ENCODE peak calls at places on chromosomes 5 and 9, in nine cellular contexts. One of them, this sample, is unnamed.

GRCh38 chr9:133768859-133769510 is 30.8 kb upstream of the SARDH start:
- DNase-seq in stimulated activated CD8-positive, alpha-beta memory T cell treated with anti-CD3 and anti-CD28 coated beads, Interleukin-15, amount 100 ng/mL, for 48 hours: no peak
- DNase-seq in activated CD4-positive, alpha-beta T cell treated with anti-CD3 and anti-CD28 coated beads, Interleukin-2, amount 10 ng/mL, durations not matched to agents 24 days and 14 days: no peak
- DNase-seq in germinal center: no peak
- DNase-seq in GM03348: no peak
- DNase-seq in A172: no peak
- DNase-seq in amygdala: no peak
- DNase-seq in activated naive CD4-positive, alpha-beta T cell treated with anti-CD3 and anti-CD28 coated beads, Interleukin-2, amount 10 ng/mL, durations not matched to agents 7 days and 5 days: no peak
- DNase-seq in kidney tubule cell: no peak
- DNase-seq in this sample: no peak

GRCh38 chr5:14144586-14145355 is 1.6 kb downstream of the TRIO start:
- DNase-seq in stimulated activated CD8-positive, alpha-beta memory T cell treated with anti-CD3 and anti-CD28 coated beads, Interleukin-15, amount 100 ng/mL, for 48 hours: peak
- DNase-seq in activated CD4-positive, alpha-beta T cell treated with anti-CD3 and anti-CD28 coated beads, Interleukin-2, amount 10 ng/mL, durations not matched to agents 24 days and 14 days: peak
- DNase-seq in germinal center: peak
- DNase-seq in GM03348: peak
- DNase-seq in A172: peak
- DNase-seq in amygdala: peak
- DNase-seq in activated naive CD4-positive, alpha-beta T cell treated with anti-CD3 and anti-CD28 coated beads, Interleukin-2, amount 10 ng/mL, durations not matched to agents 7 days and 5 days: peak
- DNase-seq in kidney tubule cell: peak
- DNase-seq in this sample: peak

GRCh38 chr5:423626-424258 is 19.2 kb upstream of the EXOC3 start:
- DNase-seq in stimulated activated CD8-positive, alpha-beta memory T cell treated with anti-CD3 and anti-CD28 coated beads, Interleukin-15, amount 100 ng/mL, for 48 hours: no peak
- DNase-seq in activated CD4-positive, alpha-beta T cell treated with anti-CD3 and anti-CD28 coated beads, Interleukin-2, amount 10 ng/mL, durations not matched to agents 24 days and 14 days: no peak
- DNase-seq in germinal center: no peak
- DNase-seq in GM03348: no peak
- DNase-seq in A172: no peak
- DNase-seq in amygdala: no peak
- DNase-seq in activated naive CD4-positive, alpha-beta T cell treated with anti-CD3 and anti-CD28 coated beads, Interleukin-2, amount 10 ng/mL, durations not matched to agents 7 days and 5 days: no peak
- DNase-seq in kidney tubule cell: no peak
- DNase-seq in this sample: peak

GRCh38 chr9:123216387-123216786 is 52.0 kb downstream of the STRBP start:
- DNase-seq in stimulated activated CD8-positive, alpha-beta memory T cell treated with anti-CD3 and anti-CD28 coated beads, Interleukin-15, amount 100 ng/mL, for 48 hours: no peak
- DNase-seq in activated CD4-positive, alpha-beta T cell treated with anti-CD3 and anti-CD28 coated beads, Interleukin-2, amount 10 ng/mL, durations not matched to agents 24 days and 14 days: no peak
- DNase-seq in germinal center: no peak
- DNase-seq in GM03348: no peak
- DNase-seq in A172: no peak
- DNase-seq in amygdala: no peak
- DNase-seq in activated naive CD4-positive, alpha-beta T cell treated with anti-CD3 and anti-CD28 coated beads, Interleukin-2, amount 10 ng/mL, durations not matched to agents 7 days and 5 days: no peak
- DNase-seq in kidney tubule cell: no peak
- DNase-seq in this sample: no peak

GRCh38 chr5:57804007-57804444 is 321.4 kb upstream of the ACTBL2 start:
- DNase-seq in stimulated activated CD8-positive, alpha-beta memory T cell treated with anti-CD3 and anti-CD28 coated beads, Interleukin-15, amount 100 ng/mL, for 48 hours: no peak
- DNase-seq in activated CD4-positive, alpha-beta T cell treated with anti-CD3 and anti-CD28 coated beads, Interleukin-2, amount 10 ng/mL, durations not matched to agents 24 days and 14 days: no peak
- DNase-seq in germinal center: no peak
- DNase-seq in GM03348: peak
- DNase-seq in A172: peak
- DNase-seq in amygdala: no peak
- DNase-seq in activated naive CD4-positive, alpha-beta T cell treated with anti-CD3 and anti-CD28 coated beads, Interleukin-2, amount 10 ng/mL, durations not matched to agents 7 days and 5 days: no peak
- DNase-seq in kidney tubule cell: peak
- DNase-seq in this sample: peak

GRCh38 chr5:1059884-1060263 is 51.3 kb downstream of the NKD2 start:
- DNase-seq in stimulated activated CD8-positive, alpha-beta memory T cell treated with anti-CD3 and anti-CD28 coated beads, Interleukin-15, amount 100 ng/mL, for 48 hours: no peak
- DNase-seq in activated CD4-positive, alpha-beta T cell treated with anti-CD3 and anti-CD28 coated beads, Interleukin-2, amount 10 ng/mL, durations not matched to agents 24 days and 14 days: no peak
- DNase-seq in germinal center: no peak
- DNase-seq in GM03348: no peak
- DNase-seq in A172: no peak
- DNase-seq in amygdala: no peak
- DNase-seq in activated naive CD4-positive, alpha-beta T cell treated with anti-CD3 and anti-CD28 coated beads, Interleukin-2, amount 10 ng/mL, durations not matched to agents 7 days and 5 days: no peak
- DNase-seq in kidney tubule cell: no peak
- DNase-seq in this sample: no peak

GRCh38 chr9:19498015-19498414 is 89.2 kb downstream of the ACER2 start:
- DNase-seq in stimulated activated CD8-positive, alpha-beta memory T cell treated with anti-CD3 and anti-CD28 coated beads, Interleukin-15, amount 100 ng/mL, for 48 hours: no peak
- DNase-seq in activated CD4-positive, alpha-beta T cell treated with anti-CD3 and anti-CD28 coated beads, Interleukin-2, amount 10 ng/mL, durations not matched to agents 24 days and 14 days: no peak
- DNase-seq in germinal center: no peak
- DNase-seq in GM03348: peak
- DNase-seq in A172: no peak
- DNase-seq in amygdala: no peak
- DNase-seq in activated naive CD4-positive, alpha-beta T cell treated with anti-CD3 and anti-CD28 coated beads, Interleukin-2, amount 10 ng/mL, durations not matched to agents 7 days and 5 days: no peak
- DNase-seq in kidney tubule cell: peak
- DNase-seq in this sample: peak

GRCh38 chr9:125521462-125522327 is 185.3 kb downstream of the MAPKAP1 start:
- DNase-seq in stimulated activated CD8-positive, alpha-beta memory T cell treated with anti-CD3 and anti-CD28 coated beads, Interleukin-15, amount 100 ng/mL, for 48 hours: no peak
- DNase-seq in activated CD4-positive, alpha-beta T cell treated with anti-CD3 and anti-CD28 coated beads, Interleukin-2, amount 10 ng/mL, durations not matched to agents 24 days and 14 days: peak
- DNase-seq in germinal center: no peak
- DNase-seq in GM03348: peak
- DNase-seq in A172: peak
- DNase-seq in amygdala: no peak
- DNase-seq in activated naive CD4-positive, alpha-beta T cell treated with anti-CD3 and anti-CD28 coated beads, Interleukin-2, amount 10 ng/mL, durations not matched to agents 7 days and 5 days: peak
- DNase-seq in kidney tubule cell: peak
- DNase-seq in this sample: peak

GRCh38 chr9:97633859-97634485 is 351 bp downstream of the NCBP1 start:
- DNase-seq in stimulated activated CD8-positive, alpha-beta memory T cell treated with anti-CD3 and anti-CD28 coated beads, Interleukin-15, amount 100 ng/mL, for 48 hours: no peak
- DNase-seq in activated CD4-positive, alpha-beta T cell treated with anti-CD3 and anti-CD28 coated beads, Interleukin-2, amount 10 ng/mL, durations not matched to agents 24 days and 14 days: peak
- DNase-seq in germinal center: peak
- DNase-seq in GM03348: no peak
- DNase-seq in A172: peak
- DNase-seq in amygdala: no peak
- DNase-seq in activated naive CD4-positive, alpha-beta T cell treated with anti-CD3 and anti-CD28 coated beads, Interleukin-2, amount 10 ng/mL, durations not matched to agents 7 days and 5 days: no peak
- DNase-seq in kidney tubule cell: peak
- DNase-seq in this sample: no peak

GRCh38 chr9:21461377-21461776 is 20.7 kb downstream of the IFNE start:
- DNase-seq in stimulated activated CD8-positive, alpha-beta memory T cell treated with anti-CD3 and anti-CD28 coated beads, Interleukin-15, amount 100 ng/mL, for 48 hours: no peak
- DNase-seq in activated CD4-positive, alpha-beta T cell treated with anti-CD3 and anti-CD28 coated beads, Interleukin-2, amount 10 ng/mL, durations not matched to agents 24 days and 14 days: no peak
- DNase-seq in germinal center: no peak
- DNase-seq in GM03348: no peak
- DNase-seq in A172: no peak
- DNase-seq in amygdala: no peak
- DNase-seq in activated naive CD4-positive, alpha-beta T cell treated with anti-CD3 and anti-CD28 coated beads, Interleukin-2, amount 10 ng/mL, durations not matched to agents 7 days and 5 days: no peak
- DNase-seq in kidney tubule cell: no peak
- DNase-seq in this sample: no peak

GRCh38 chr5:134659456-134659855 is 10.9 kb downstream of the SEC24A start:
- DNase-seq in stimulated activated CD8-positive, alpha-beta memory T cell treated with anti-CD3 and anti-CD28 coated beads, Interleukin-15, amount 100 ng/mL, for 48 hours: no peak
- DNase-seq in activated CD4-positive, alpha-beta T cell treated with anti-CD3 and anti-CD28 coated beads, Interleukin-2, amount 10 ng/mL, durations not matched to agents 24 days and 14 days: no peak
- DNase-seq in germinal center: no peak
- DNase-seq in GM03348: no peak
- DNase-seq in A172: no peak
- DNase-seq in amygdala: no peak
- DNase-seq in activated naive CD4-positive, alpha-beta T cell treated with anti-CD3 and anti-CD28 coated beads, Interleukin-2, amount 10 ng/mL, durations not matched to agents 7 days and 5 days: no peak
- DNase-seq in kidney tubule cell: no peak
- DNase-seq in this sample: no peak

GRCh38 chr9:35962126-35962906 is 4.4 kb upstream of the OR2S2 start:
- DNase-seq in stimulated activated CD8-positive, alpha-beta memory T cell treated with anti-CD3 and anti-CD28 coated beads, Interleukin-15, amount 100 ng/mL, for 48 hours: no peak
- DNase-seq in activated CD4-positive, alpha-beta T cell treated with anti-CD3 and anti-CD28 coated beads, Interleukin-2, amount 10 ng/mL, durations not matched to agents 24 days and 14 days: no peak
- DNase-seq in germinal center: no peak
- DNase-seq in GM03348: peak
- DNase-seq in A172: peak
- DNase-seq in amygdala: no peak
- DNase-seq in activated naive CD4-positive, alpha-beta T cell treated with anti-CD3 and anti-CD28 coated beads, Interleukin-2, amount 10 ng/mL, durations not matched to agents 7 days and 5 days: no peak
- DNase-seq in kidney tubule cell: peak
- DNase-seq in this sample: peak

GRCh38 chr5:1004598-1005361 is 3.8 kb upstream of the NKD2 start:
- DNase-seq in stimulated activated CD8-positive, alpha-beta memory T cell treated with anti-CD3 and anti-CD28 coated beads, Interleukin-15, amount 100 ng/mL, for 48 hours: peak
- DNase-seq in activated CD4-positive, alpha-beta T cell treated with anti-CD3 and anti-CD28 coated beads, Interleukin-2, amount 10 ng/mL, durations not matched to agents 24 days and 14 days: peak
- DNase-seq in germinal center: no peak
- DNase-seq in GM03348: peak
- DNase-seq in A172: no peak
- DNase-seq in amygdala: no peak
- DNase-seq in activated naive CD4-positive, alpha-beta T cell treated with anti-CD3 and anti-CD28 coated beads, Interleukin-2, amount 10 ng/mL, durations not matched to agents 7 days and 5 days: peak
- DNase-seq in kidney tubule cell: peak
- DNase-seq in this sample: peak

GRCh38 chr9:94232428-94232827 is 26.7 kb upstream of the ZNF169 start:
- DNase-seq in stimulated activated CD8-positive, alpha-beta memory T cell treated with anti-CD3 and anti-CD28 coated beads, Interleukin-15, amount 100 ng/mL, for 48 hours: no peak
- DNase-seq in activated CD4-positive, alpha-beta T cell treated with anti-CD3 and anti-CD28 coated beads, Interleukin-2, amount 10 ng/mL, durations not matched to agents 24 days and 14 days: no peak
- DNase-seq in germinal center: no peak
- DNase-seq in GM03348: no peak
- DNase-seq in A172: no peak
- DNase-seq in amygdala: no peak
- DNase-seq in activated naive CD4-positive, alpha-beta T cell treated with anti-CD3 and anti-CD28 coated beads, Interleukin-2, amount 10 ng/mL, durations not matched to agents 7 days and 5 days: no peak
- DNase-seq in kidney tubule cell: no peak
- DNase-seq in this sample: no peak

GRCh38 chr5:141649056-141649688 is 2.0 kb downstream of the FCHSD1 start:
- DNase-seq in stimulated activated CD8-positive, alpha-beta memory T cell treated with anti-CD3 and anti-CD28 coated beads, Interleukin-15, amount 100 ng/mL, for 48 hours: no peak
- DNase-seq in activated CD4-positive, alpha-beta T cell treated with anti-CD3 and anti-CD28 coated beads, Interleukin-2, amount 10 ng/mL, durations not matched to agents 24 days and 14 days: no peak
- DNase-seq in germinal center: no peak
- DNase-seq in GM03348: no peak
- DNase-seq in A172: no peak
- DNase-seq in amygdala: no peak
- DNase-seq in activated naive CD4-positive, alpha-beta T cell treated with anti-CD3 and anti-CD28 coated beads, Interleukin-2, amount 10 ng/mL, durations not matched to agents 7 days and 5 days: peak
- DNase-seq in kidney tubule cell: no peak
- DNase-seq in this sample: no peak

GRCh38 chr9:122325124-122325523 is 45.7 kb upstream of the PTGS1 start:
- DNase-seq in stimulated activated CD8-positive, alpha-beta memory T cell treated with anti-CD3 and anti-CD28 coated beads, Interleukin-15, amount 100 ng/mL, for 48 hours: no peak
- DNase-seq in activated CD4-positive, alpha-beta T cell treated with anti-CD3 and anti-CD28 coated beads, Interleukin-2, amount 10 ng/mL, durations not matched to agents 24 days and 14 days: no peak
- DNase-seq in germinal center: no peak
- DNase-seq in GM03348: no peak
- DNase-seq in A172: no peak
- DNase-seq in amygdala: no peak
- DNase-seq in activated naive CD4-positive, alpha-beta T cell treated with anti-CD3 and anti-CD28 coated beads, Interleukin-2, amount 10 ng/mL, durations not matched to agents 7 days and 5 days: no peak
- DNase-seq in kidney tubule cell: peak
- DNase-seq in this sample: no peak

GRCh38 chr5:16679863-16680262 is 63.1 kb upstream of the RETREG1 start:
- DNase-seq in stimulated activated CD8-positive, alpha-beta memory T cell treated with anti-CD3 and anti-CD28 coated beads, Interleukin-15, amount 100 ng/mL, for 48 hours: no peak
- DNase-seq in activated CD4-positive, alpha-beta T cell treated with anti-CD3 and anti-CD28 coated beads, Interleukin-2, amount 10 ng/mL, durations not matched to agents 24 days and 14 days: no peak
- DNase-seq in germinal center: no peak
- DNase-seq in GM03348: no peak
- DNase-seq in A172: no peak
- DNase-seq in amygdala: no peak
- DNase-seq in activated naive CD4-positive, alpha-beta T cell treated with anti-CD3 and anti-CD28 coated beads, Interleukin-2, amount 10 ng/mL, durations not matched to agents 7 days and 5 days: no peak
- DNase-seq in kidney tubule cell: no peak
- DNase-seq in this sample: no peak

GRCh38 chr9:80602291-80602690 is 1030.5 kb downstream of the TLE4 start:
- DNase-seq in stimulated activated CD8-positive, alpha-beta memory T cell treated with anti-CD3 and anti-CD28 coated beads, Interleukin-15, amount 100 ng/mL, for 48 hours: no peak
- DNase-seq in activated CD4-positive, alpha-beta T cell treated with anti-CD3 and anti-CD28 coated beads, Interleukin-2, amount 10 ng/mL, durations not matched to agents 24 days and 14 days: no peak
- DNase-seq in germinal center: no peak
- DNase-seq in GM03348: no peak
- DNase-seq in A172: no peak
- DNase-seq in amygdala: no peak
- DNase-seq in activated naive CD4-positive, alpha-beta T cell treated with anti-CD3 and anti-CD28 coated beads, Interleukin-2, amount 10 ng/mL, durations not matched to agents 7 days and 5 days: no peak
- DNase-seq in kidney tubule cell: no peak
- DNase-seq in this sample: no peak

GRCh38 chr9:21110708-21111576 is 30.7 kb downstream of the IFNW1 start:
- DNase-seq in stimulated activated CD8-positive, alpha-beta memory T cell treated with anti-CD3 and anti-CD28 coated beads, Interleukin-15, amount 100 ng/mL, for 48 hours: no peak
- DNase-seq in activated CD4-positive, alpha-beta T cell treated with anti-CD3 and anti-CD28 coated beads, Interleukin-2, amount 10 ng/mL, durations not matched to agents 24 days and 14 days: peak
- DNase-seq in germinal center: peak
- DNase-seq in GM03348: peak
- DNase-seq in A172: peak
- DNase-seq in amygdala: no peak
- DNase-seq in activated naive CD4-positive, alpha-beta T cell treated with anti-CD3 and anti-CD28 coated beads, Interleukin-2, amount 10 ng/mL, durations not matched to agents 7 days and 5 days: no peak
- DNase-seq in kidney tubule cell: peak
- DNase-seq in this sample: peak

GRCh38 chr5:55921617-55922016 is 70.5 kb downstream of the IL31RA start:
- DNase-seq in stimulated activated CD8-positive, alpha-beta memory T cell treated with anti-CD3 and anti-CD28 coated beads, Interleukin-15, amount 100 ng/mL, for 48 hours: no peak
- DNase-seq in activated CD4-positive, alpha-beta T cell treated with anti-CD3 and anti-CD28 coated beads, Interleukin-2, amount 10 ng/mL, durations not matched to agents 24 days and 14 days: no peak
- DNase-seq in germinal center: no peak
- DNase-seq in GM03348: no peak
- DNase-seq in A172: no peak
- DNase-seq in amygdala: no peak
- DNase-seq in activated naive CD4-positive, alpha-beta T cell treated with anti-CD3 and anti-CD28 coated beads, Interleukin-2, amount 10 ng/mL, durations not matched to agents 7 days and 5 days: no peak
- DNase-seq in kidney tubule cell: no peak
- DNase-seq in this sample: no peak

GRCh38 chr5:123868267-123868666 is 356.3 kb downstream of the CSNK1G3 start:
- DNase-seq in stimulated activated CD8-positive, alpha-beta memory T cell treated with anti-CD3 and anti-CD28 coated beads, Interleukin-15, amount 100 ng/mL, for 48 hours: no peak
- DNase-seq in activated CD4-positive, alpha-beta T cell treated with anti-CD3 and anti-CD28 coated beads, Interleukin-2, amount 10 ng/mL, durations not matched to agents 24 days and 14 days: no peak
- DNase-seq in germinal center: no peak
- DNase-seq in GM03348: no peak
- DNase-seq in A172: no peak
- DNase-seq in amygdala: no peak
- DNase-seq in activated naive CD4-positive, alpha-beta T cell treated with anti-CD3 and anti-CD28 coated beads, Interleukin-2, amount 10 ng/mL, durations not matched to agents 7 days and 5 days: no peak
- DNase-seq in kidney tubule cell: no peak
- DNase-seq in this sample: no peak

GRCh38 chr9:89872913-89873707 is 268.3 kb downstream of the GADD45G start:
- DNase-seq in stimulated activated CD8-positive, alpha-beta memory T cell treated with anti-CD3 and anti-CD28 coated beads, Interleukin-15, amount 100 ng/mL, for 48 hours: no peak
- DNase-seq in activated CD4-positive, alpha-beta T cell treated with anti-CD3 and anti-CD28 coated beads, Interleukin-2, amount 10 ng/mL, durations not matched to agents 24 days and 14 days: no peak
- DNase-seq in germinal center: no peak
- DNase-seq in GM03348: no peak
- DNase-seq in A172: no peak
- DNase-seq in amygdala: no peak
- DNase-seq in activated naive CD4-positive, alpha-beta T cell treated with anti-CD3 and anti-CD28 coated beads, Interleukin-2, amount 10 ng/mL, durations not matched to agents 7 days and 5 days: no peak
- DNase-seq in kidney tubule cell: no peak
- DNase-seq in this sample: no peak

GRCh38 chr5:40904205-40904993 is 4.9 kb upstream of the C7 start:
- DNase-seq in stimulated activated CD8-positive, alpha-beta memory T cell treated with anti-CD3 and anti-CD28 coated beads, Interleukin-15, amount 100 ng/mL, for 48 hours: no peak
- DNase-seq in activated CD4-positive, alpha-beta T cell treated with anti-CD3 and anti-CD28 coated beads, Interleukin-2, amount 10 ng/mL, durations not matched to agents 24 days and 14 days: peak
- DNase-seq in germinal center: peak
- DNase-seq in GM03348: peak
- DNase-seq in A172: peak
- DNase-seq in amygdala: no peak
- DNase-seq in activated naive CD4-positive, alpha-beta T cell treated with anti-CD3 and anti-CD28 coated beads, Interleukin-2, amount 10 ng/mL, durations not matched to agents 7 days and 5 days: peak
- DNase-seq in kidney tubule cell: peak
- DNase-seq in this sample: peak

GRCh38 chr9:136784249-136784996 is 6.7 kb upstream of the TMEM141 start:
- DNase-seq in stimulated activated CD8-positive, alpha-beta memory T cell treated with anti-CD3 and anti-CD28 coated beads, Interleukin-15, amount 100 ng/mL, for 48 hours: no peak
- DNase-seq in activated CD4-positive, alpha-beta T cell treated with anti-CD3 and anti-CD28 coated beads, Interleukin-2, amount 10 ng/mL, durations not matched to agents 24 days and 14 days: peak
- DNase-seq in germinal center: no peak
- DNase-seq in GM03348: no peak
- DNase-seq in A172: peak
- DNase-seq in amygdala: no peak
- DNase-seq in activated naive CD4-positive, alpha-beta T cell treated with anti-CD3 and anti-CD28 coated beads, Interleukin-2, amount 10 ng/mL, durations not matched to agents 7 days and 5 days: no peak
- DNase-seq in kidney tubule cell: no peak
- DNase-seq in this sample: peak